ENCODE peak calls at places on chromosomes 11 and 22, in five cellular contexts. K, F, E, A and R are unnamed samples.

GRCh38 chr11:120331301-120331966 is 4.8 kb upstream of the ARHGEF12 start:
- DNase-seq in K (no peak), E (no peak), A (peak; percentile 43), F (peak; percentile 62), R (no peak)

GRCh38 chr11:81989093-81989492 is 744.6 kb downstream of the FAM181B start:
- DNase-seq in A (no peak), E (no peak), K (no peak), F (no peak), R (no peak)

GRCh38 chr22:26608129-26608528 is 9.7 kb downstream of the CRYBB1 start:
- DNase-seq in A (no peak), E (no peak), F (no peak), K (no peak), R (no peak)

GRCh38 chr11:46336781-46337180 is 10.5 kb upstream of the DGKZ start:
- DNase-seq in E (no peak), A (no peak), F (no peak), K (no peak), R (no peak)

GRCh38 chr11:92482502-92482901 is 257.9 kb downstream of the FAT3 start:
- DNase-seq in A (no peak), K (no peak), E (no peak), F (no peak), R (no peak)

GRCh38 chr11:70299636-70300035 is 29.1 kb downstream of the PPFIA1 start:
- DNase-seq in E (no peak), F (no peak), K (no peak), A (no peak), R (no peak)

GRCh38 chr11:71078482-71078881 is 173.9 kb downstream of the SHANK2 start:
- DNase-seq in F (no peak), E (no peak), A (no peak), K (no peak), R (no peak)

GRCh38 chr11:122843281-122844150 is 5.2 kb downstream of the CRTAM start:
- DNase-seq in F (no peak), E (no peak), A (no peak), K (no peak), R (no peak)

GRCh38 chr11:8838248-8838647 is 72.7 kb upstream of the AKIP1 start:
- DNase-seq in A (no peak), E (no peak), F (peak; percentile 93), K (no peak), R (no peak)

GRCh38 chr22:24728790-24729637 is 45.5 kb downstream of the PIWIL3 start:
- DNase-seq in F (peak; percentile 44), A (peak; percentile 62), K (peak; percentile 72), E (no peak), R (peak; percentile 73)

GRCh38 chr11:70186936-70187335 is 16.2 kb upstream of the FADD start:
- DNase-seq in F (no peak), K (no peak), A (no peak), E (no peak), R (no peak)

GRCh38 chr11:117950999-117951961 is 22.1 kb upstream of the TMPRSS13 start:
- DNase-seq in K (peak; percentile 47), F (no peak), A (no peak), E (peak; percentile 46), R (no peak)

GRCh38 chr11:79397252-79397651 is 43.6 kb downstream of the TENM4 start:
- DNase-seq in F (no peak), A (no peak), K (no peak), E (no peak), R (no peak)

GRCh38 chr11:121613724-121614123 is 161.0 kb upstream of the SORL1-AS1 start:
- DNase-seq in K (no peak), F (peak; percentile 55), E (no peak), A (no peak), R (no peak)

GRCh38 chr22:42932197-42932519 is 75.1 kb upstream of the ARFGAP3 start:
- DNase-seq in A (no peak), E (no peak), F (no peak), K (no peak), R (no peak)

GRCh38 chr11:35539781-35540281 is 14.4 kb upstream of the PAMR1 start:
- DNase-seq in F (no peak), E (no peak), K (peak; percentile 84), A (peak; percentile 66), R (peak; percentile 76)

GRCh38 chr11:8796926-8797325 is 114.1 kb upstream of the AKIP1 start:
- DNase-seq in A (no peak), E (no peak), K (no peak), F (no peak), R (no peak)

GRCh38 chr11:60844045-60844869 is 2.3 kb downstream of the CCDC86 start:
- DNase-seq in K (no peak), E (no peak), A (no peak), F (no peak), R (no peak)

GRCh38 chr22:19523240-19524169 is 705 bp downstream of the CLDN5 start:
- DNase-seq in K (no peak), A (no peak), F (no peak), E (peak; percentile 85), R (no peak)

GRCh38 chr11:12279672-12280108 is 97.7 kb upstream of the PARVA start:
- DNase-seq in F (no peak), K (peak; percentile 55), E (no peak), A (no peak), R (no peak)

GRCh38 chr11:131025421-131026126 is 109.3 kb upstream of the SNX19 start:
- DNase-seq in F (no peak), A (no peak), K (no peak), E (no peak), R (no peak)

GRCh38 chr11:24421766-24422165 is 75.1 kb upstream of the LUZP2 start:
- DNase-seq in K (no peak), A (no peak), E (no peak), F (no peak), R (no peak)

GRCh38 chr11:11706022-11706421 is 84.2 kb upstream of the GALNT18 start:
- DNase-seq in K (no peak), F (no peak), A (no peak), E (no peak), R (no peak)

GRCh38 chr11:68266121-68266891 is 5.5 kb downstream of the C11orf24 start:
- DNase-seq in K (no peak), A (no peak), E (no peak), F (no peak), R (no peak)

GRCh38 chr11:64334764-64335741 is 5.0 kb upstream of the CCDC88B start:
- DNase-seq in K (peak; percentile 74), A (no peak), F (peak; percentile 75), E (peak; percentile 48), R (no peak)

GRCh38 chr11:1335811-1336761 is 26.7 kb upstream of the TOLLIP start:
- DNase-seq in K (peak; percentile 92), F (peak; percentile 36), E (peak; percentile 88), A (peak; percentile 50), R (peak; percentile 80)
- H3K27ac ChIP-seq in K (peak overlapping the region; percentile 72), F (no peak overlapping the region), E (peak overlapping the region; percentile 79), A (peak overlapping the region; percentile 73), R (peak overlapping the region; percentile 50)

GRCh38 chr22:29509815-29510214 is 29.8 kb downstream of the NEFH start:
- DNase-seq in F (no peak), E (no peak), K (no peak), A (no peak), R (no peak)

GRCh38 chr22:29511126-29511854 is 31.3 kb downstream of the NEFH start:
- DNase-seq in A (no peak), F (no peak), K (no peak), E (no peak), R (no peak)

GRCh38 chr22:29512031-29512430 is 32.0 kb downstream of the NEFH start:
- DNase-seq in F (no peak), A (no peak), E (no peak), K (no peak), R (no peak)

GRCh38 chr22:29510542-29510941 is 30.5 kb downstream of the NEFH start:
- DNase-seq in K (no peak), F (no peak), A (no peak), E (no peak), R (no peak)

DNA sequence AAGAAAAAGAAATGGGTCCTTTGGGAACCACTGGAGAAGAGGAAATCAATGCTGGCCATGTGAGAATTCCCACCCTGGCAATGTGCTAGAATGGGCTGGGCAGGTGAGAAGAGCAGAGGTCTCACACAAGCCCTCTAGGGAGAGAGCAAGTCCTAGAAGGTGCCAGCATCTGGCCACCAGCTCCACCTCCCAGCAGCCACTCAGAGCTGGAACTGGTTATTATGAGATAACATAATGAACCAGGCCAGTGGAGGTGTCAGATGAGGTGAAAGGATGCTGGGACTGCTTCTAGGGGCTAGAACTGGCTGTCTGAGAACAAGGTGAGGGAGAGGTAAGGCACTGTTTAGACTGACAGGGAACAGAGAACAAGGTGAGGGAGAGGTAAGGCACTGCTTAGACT is 29.3 kb downstream of the NEFH start:
- DNase-seq in A (no peak), K (no peak), F (no peak), E (no peak), R (no peak)
- H3K27ac ChIP-seq in A (no peak overlapping the region), K (no peak overlapping the region), F (no peak overlapping the region), E (no peak overlapping the region), R (no peak overlapping the region)

GRCh38 chr11:102614485-102614884 is 10.6 kb downstream of the MMP20 start:
- DNase-seq in A (no peak), K (no peak), E (no peak), F (no peak), R (no peak)

GRCh38 chr11:102615894-102616432 is 9.2 kb downstream of the MMP20 start:
- DNase-seq in E (no peak), K (no peak), F (no peak), A (no peak), R (no peak)

GRCh38 chr11:102611291-102611690 is 13.8 kb downstream of the MMP20 start:
- DNase-seq in F (no peak), K (no peak), E (no peak), A (no peak), R (no peak)

GRCh38 chr11:102615077-102615893 is 9.8 kb downstream of the MMP20 start:
- DNase-seq in K (no peak), A (no peak), F (no peak), E (no peak), R (no peak)

GRCh38 chr11:102613455-102613854 is 11.7 kb downstream of the MMP20 start:
- DNase-seq in E (no peak), F (no peak), K (no peak), A (no peak), R (no peak)
- H3K27ac ChIP-seq in E (no peak overlapping the region), F (no peak overlapping the region), K (no peak overlapping the region), A (no peak overlapping the region), R (no peak overlapping the region)

DNA sequence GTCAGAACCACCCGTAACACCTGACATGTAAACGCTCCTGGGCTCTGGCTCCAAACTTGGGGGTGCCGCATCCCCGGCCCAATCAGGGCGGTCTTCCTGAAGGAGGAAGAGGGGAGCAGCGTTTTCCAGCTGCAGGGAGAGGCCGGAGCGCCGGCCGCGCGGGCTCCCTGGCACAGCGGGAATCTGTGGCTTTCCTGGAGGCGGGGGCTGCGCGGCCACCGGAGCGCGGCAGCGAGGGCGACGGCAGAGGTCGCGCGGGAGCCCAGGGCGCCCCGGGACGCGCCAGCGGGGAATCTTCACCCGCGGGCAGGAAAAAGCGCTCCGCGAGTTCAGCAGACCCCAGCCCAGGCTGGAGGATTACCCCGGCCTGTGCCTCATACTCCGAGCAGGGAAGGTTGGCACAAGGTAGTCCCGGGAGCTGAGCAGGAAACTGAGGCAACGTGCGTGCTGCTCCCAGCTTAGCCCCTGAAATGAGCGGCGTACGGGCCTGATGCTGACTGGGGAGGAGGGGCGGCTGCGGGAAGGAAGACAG is 600 bp upstream of the ESAM start:
- DNase-seq in K (no peak), E (peak; percentile 90), A (no peak), F (no peak), R (no peak)
- H3K27ac ChIP-seq in K (peak overlapping the region; percentile 88), E (peak overlapping the region; percentile 91), A (peak overlapping the region; percentile 98), F (no peak overlapping the region), R (peak overlapping the region; percentile 91)